ENCODE peak calls at places on chromosomes 12 and 14, in four cellular contexts. S is HepG2, A is H1, E is K562. W is an unnamed sample.
A peak's percentile ranks its signal among the peaks of the same experiment; 100 is the strongest.

GRCh38 chr12:46388427-46388992 is 15.9 kb upstream of the SLC38A2 start:
- DNase-seq in A (no peak), E (no peak), S (no peak), W (no peak)

GRCh38 chr12:67705394-67706370 is 57.1 kb downstream of the DYRK2 start:
- DNase-seq in A (no peak), E (no peak), S (no peak), W (no peak)

GRCh38 chr12:86496595-86496994 is 240.4 kb upstream of the MGAT4C start:
- DNase-seq in A (no peak), S (no peak), E (no peak), W (no peak)

GRCh38 chr14:55425091-55425490 is 13.5 kb upstream of the ATG14 start:
- DNase-seq in E (peak; percentile 60), S (no peak), A (no peak), W (no peak)

GRCh38 chr12:98066251-98066650 is 449.1 kb upstream of the TMPO start:
- DNase-seq in A (no peak), S (no peak), E (no peak), W (no peak)

GRCh38 chr12:78586790-78587189 is 277.8 kb upstream of the SYT1 start:
- DNase-seq in E (no peak), A (no peak), S (no peak), W (no peak)

GRCh38 chr14:55133416-55133815 is 4.4 kb downstream of the LGALS3 start:
- DNase-seq in E (no peak), A (no peak), S (no peak), W (no peak)

GRCh38 chr12:28887591-28887990 is 261.5 kb upstream of the FAR2 start:
- DNase-seq in S (no peak), E (no peak), A (no peak), W (no peak)

GRCh38 chr12:121190523-121191031 is 19.4 kb upstream of the P2RX4 start:
- DNase-seq in A (no peak), S (no peak), E (no peak), W (no peak)

GRCh38 chr14:103221781-103222358 is 98.6 kb downstream of the TNFAIP2 start:
- DNase-seq in A (no peak), E (no peak), S (no peak), W (no peak)

GRCh38 chr14:99768381-99768780 is 24.8 kb upstream of the EML1 start:
- DNase-seq in E (no peak), S (no peak), A (no peak), W (no peak)

GRCh38 chr12:121634836-121635235 is 8.5 kb downstream of the ORAI1 start:
- DNase-seq in A (no peak), E (no peak), S (no peak), W (no peak)

GRCh38 chr14:24943024-24943423 is 106.9 kb downstream of the STXBP6 start:
- DNase-seq in E (no peak), A (peak; percentile 61), S (no peak), W (peak; percentile 69)

GRCh38 chr14:41609704-41610183 is 3.1 kb downstream of the LRFN5 start:
- DNase-seq in S (no peak), E (no peak), A (peak; percentile 75), W (peak; percentile 81)

GRCh38 chr12:95158919-95159318 is 58.3 kb downstream of the FGD6 start:
- DNase-seq in E (no peak), A (no peak), S (no peak), W (no peak)

GRCh38 chr12:70648191-70648590 is 11.0 kb upstream of the PTPRB start:
- DNase-seq in E (no peak), A (no peak), S (no peak), W (no peak)

GRCh38 chr12:4290011-4290790 is 16.6 kb downstream of the CCND2 start:
- DNase-seq in E (no peak), S (no peak), A (no peak), W (peak; percentile 5)

GRCh38 chr12:104763163-104763805 is 194.8 kb downstream of the SLC41A2 start:
- DNase-seq in E (peak; percentile 19), A (peak; percentile 14), S (no peak), W (no peak)

GRCh38 chr12:68175566-68176033 is 16.1 kb upstream of the IFNG start:
- DNase-seq in S (no peak), E (no peak), A (no peak), W (no peak)

GRCh38 chr14:97723834-97724770 is 926.9 kb downstream of the VRK1 start:
- DNase-seq in A (no peak), E (no peak), S (no peak), W (no peak)

GRCh38 chr14:57480044-57480443 is 13.6 kb downstream of the CCDC198 start:
- DNase-seq in E (no peak), A (no peak), S (no peak), W (no peak)

GRCh38 chr14:48584031-48584430 is 908.6 kb upstream of the MDGA2 start:
- DNase-seq in E (no peak), S (no peak), A (no peak), W (no peak)

GRCh38 chr12:123245678-123246077 is 12.4 kb downstream of the MTRFR start:
- DNase-seq in S (no peak), E (no peak), A (no peak), W (no peak)

GRCh38 chr12:76568888-76569551 is 9.4 kb upstream of the OSBPL8 start:
- DNase-seq in S (no peak), E (no peak), A (no peak), W (no peak)

GRCh38 chr12:79364197-79364596 is 326.6 kb downstream of the PAWR start:
- DNase-seq in E (peak; percentile 51), S (no peak), A (no peak), W (no peak)

GRCh38 chr14:98297567-98297966 is 974.4 kb downstream of the BCL11B start:
- DNase-seq in S (no peak), A (no peak), E (no peak), W (no peak)

GRCh38 chr12:107557026-107557425 is 128.6 kb upstream of the PWP1 start:
- DNase-seq in S (no peak), A (no peak), E (no peak), W (no peak)

GRCh38 chr14:99210333-99210732 is 61.7 kb downstream of the BCL11B start:
- DNase-seq in E (no peak), A (no peak), S (no peak), W (no peak)

GRCh38 chr14:21997300-21997699 is 323.7 kb upstream of the OR4E1 start:
- DNase-seq in A (no peak), E (peak; percentile 5), S (peak; percentile 43), W (peak; percentile 39)

GRCh38 chr14:36510078-36510799 is 9.8 kb downstream of the NKX2-1 start:
- DNase-seq in A (no peak), E (no peak), S (no peak), W (peak; percentile 37)

GRCh38 chr14:74492413-74493342 is at the start of gene NPC2:
- DNase-seq in S (no peak), E (no peak), A (no peak), W (no peak)

DNA sequence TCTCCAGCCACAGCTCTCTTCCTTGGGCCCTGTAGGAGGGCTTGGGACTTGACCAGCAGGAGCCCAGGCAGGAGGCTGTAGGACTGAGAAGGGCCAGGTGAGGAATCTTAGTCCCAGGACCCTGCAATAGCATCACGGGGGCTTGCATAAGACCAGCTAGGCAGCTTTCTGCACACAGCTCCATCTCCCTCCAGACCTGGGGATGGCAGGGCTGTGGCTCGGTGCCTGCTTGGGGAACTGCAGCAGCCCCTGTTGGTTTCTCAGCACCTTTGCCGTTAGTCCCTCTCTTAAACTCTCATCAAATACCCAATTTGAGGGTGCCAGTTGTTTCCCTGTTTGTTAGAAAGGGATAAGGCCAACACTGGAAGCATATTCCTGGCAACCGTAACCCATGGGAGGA is 14.3 kb downstream of the DIO3 start:
- DNase-seq in S (no peak), E (no peak), A (no peak), W (peak; percentile 48)
- TF ChIP-seq JUN in S (no peak), E (no peak), A (no peak), W (no peak)

DNA sequence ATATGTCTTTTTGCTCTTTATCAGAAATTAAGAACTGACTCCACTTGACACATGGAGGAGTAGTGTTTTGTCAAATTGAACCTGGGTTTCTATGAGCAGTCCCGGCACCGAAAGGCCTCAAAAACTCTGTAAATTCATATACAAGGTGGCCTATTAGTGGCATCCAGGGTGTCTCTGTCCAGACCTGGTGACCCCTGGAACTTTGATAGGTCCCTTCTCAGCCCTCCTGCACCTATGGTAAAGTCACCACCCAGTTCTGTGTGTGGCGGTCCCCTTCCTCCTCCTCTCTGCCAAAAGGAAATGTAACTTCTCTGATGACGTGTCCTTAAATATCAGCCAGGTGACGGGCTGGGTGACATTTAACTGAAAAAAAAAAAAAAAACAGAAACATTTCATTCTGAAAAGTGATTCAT is 204.0 kb upstream of the FOXN3 start:
- DNase-seq in A (no peak), S (no peak), E (no peak), W (no peak)
- TF ChIP-seq ATF3 in A (no peak), S (no peak), E (no peak), W (no peak)

GRCh38 chr12:81296556-81297305 is 218.9 kb downstream of the ACSS3 start:
- DNase-seq in S (no peak), E (no peak), A (no peak), W (no peak)
- TF ChIP-seq JUN in S (no peak), E (no peak), A (no peak), W (no peak)

GRCh38 chr12:56602239-56602638 is 27.9 kb downstream of the BAZ2A start:
- DNase-seq in A (no peak), E (no peak), S (no peak), W (no peak)

GRCh38 chr12:56599797-56600196 is 30.3 kb downstream of the BAZ2A start:
- DNase-seq in E (no peak), A (no peak), S (no peak), W (no peak)

GRCh38 chr12:56599041-56599440 is 31.1 kb downstream of the BAZ2A start:
- DNase-seq in A (no peak), E (no peak), S (no peak), W (no peak)

GRCh38 chr12:56600753-56601152 is 29.4 kb downstream of the BAZ2A start:
- DNase-seq in S (no peak), E (no peak), A (no peak), W (no peak)

GRCh38 chr12:56601503-56601902 is 28.6 kb downstream of the BAZ2A start:
- DNase-seq in E (peak; percentile 48), A (no peak), S (no peak), W (peak; percentile 53)
- TF ChIP-seq ATF3 in E (no peak), A (no peak), S (no peak), W (no peak)

GRCh38 chr12:130334937-130335336 is 2.8 kb upstream of the PIWIL1 start:
- DNase-seq in S (no peak), A (peak; percentile 54), E (peak; percentile 31), W (no peak)

GRCh38 chr12:130334399-130334798 is 3.3 kb upstream of the PIWIL1 start:
- DNase-seq in A (no peak), E (no peak), S (no peak), W (no peak)

GRCh38 chr12:130333341-130333740 is 4.3 kb upstream of the PIWIL1 start:
- DNase-seq in E (no peak), S (no peak), A (no peak), W (no peak)

GRCh38 chr12:130331146-130331545 is 6.5 kb upstream of the PIWIL1 start:
- DNase-seq in S (no peak), A (no peak), E (no peak), W (no peak)

DNA sequence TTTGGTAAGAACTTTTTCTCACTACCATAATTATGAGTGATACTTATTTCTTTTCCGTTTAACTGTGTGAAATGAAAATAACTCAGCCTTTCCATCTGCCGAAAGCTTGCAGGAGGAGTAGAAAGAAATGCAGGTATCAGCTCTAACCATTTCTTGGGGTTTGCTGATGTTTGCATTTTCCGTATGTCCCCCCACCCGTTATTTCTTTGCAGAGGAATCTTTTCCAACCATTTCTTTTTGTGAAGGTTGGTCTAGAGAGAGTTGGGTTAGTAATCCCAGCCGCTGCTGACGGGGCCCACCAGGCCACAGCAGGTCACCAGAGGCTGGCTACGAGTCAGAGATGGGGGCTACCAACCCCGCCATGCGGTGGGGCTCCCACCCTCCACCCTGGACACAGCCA is 7.0 kb upstream of the PIWIL1 start:
- DNase-seq in S (no peak), A (no peak), E (no peak), W (no peak)
- TF ChIP-seq JUN in S (no peak), A (no peak), E (no peak), W (no peak)

W was measured in WTC11.